ENCODE peak calls at places on chromosomes 3 and 15, in seven cellular contexts. Y is HAP-1, G is psoas muscle, D is A549, P is HepG2, R is PC-3, N is mesenchymal stem cell. S is an unnamed sample.

GRCh38 chr3:39541917-39542329 is 74.4 kb downstream of the MOBP start:
- DNase-seq in G (no peak), D (peak; percentile 12), Y (peak; percentile 14), N (peak; percentile 29), P (no peak), R (peak; percentile 64), S (peak; percentile 28)

GRCh38 chr3:117692416-117692995 is 982.9 kb downstream of the TUSC7 start:
- DNase-seq in D (no peak), Y (no peak), P (no peak), N (peak; percentile 22), G (no peak), R (peak; percentile 12), S (no peak)

GRCh38 chr3:67461667-67462142 is 192.7 kb downstream of the SUCLG2 start:
- DNase-seq in Y (no peak), P (no peak), G (peak; percentile 49), N (peak; percentile 38), D (no peak), R (peak; percentile 12), S (no peak)

GRCh38 chr3:113265281-113265680 is 53.9 kb downstream of the BOC start:
- DNase-seq in Y (no peak), N (no peak), P (no peak), D (no peak), G (no peak), R (no peak), S (peak; percentile 49)

GRCh38 chr3:153209596-153209995 is 47.6 kb downstream of the RAP2B start:
- DNase-seq in P (no peak), R (peak; percentile 92), N (peak; percentile 24), Y (peak; percentile 25), G (peak; percentile 56), D (peak; percentile 6), S (peak; percentile 26)

GRCh38 chr3:55013145-55013544 is 85.3 kb upstream of the LRTM1 start:
- DNase-seq in P (no peak), R (peak; percentile 20), N (peak; percentile 33), Y (peak; percentile 15), G (no peak), D (peak; percentile 2), S (peak; percentile 26)

GRCh38 chr3:195900426-195901355 is 7.7 kb downstream of the TNK2 start:
- DNase-seq in R (peak; percentile 86), G (peak; percentile 93), D (no peak), Y (no peak), P (peak; percentile 83), N (no peak), S (no peak)

GRCh38 chr3:172622916-172623700 is 87.8 kb downstream of the NCEH1 start:
- DNase-seq in N (peak; percentile 44), G (no peak), Y (peak; percentile 70), R (peak; percentile 78), D (no peak), P (no peak), S (peak; percentile 51)

GRCh38 chr3:70855139-70855538 is 542.7 kb upstream of the MDFIC2 start:
- DNase-seq in G (no peak), P (no peak), N (peak; percentile 31), R (no peak), D (no peak), Y (no peak), S (no peak)

GRCh38 chr3:107988464-107989156 is 102.2 kb downstream of the CD47 start:
- DNase-seq in N (peak; percentile 62), G (peak; percentile 63), P (no peak), R (peak; percentile 90), D (no peak), Y (peak; percentile 63), S (no peak)

GRCh38 chr3:17994167-17994566 is 251.7 kb upstream of the TBC1D5 start:
- DNase-seq in P (no peak), D (no peak), G (no peak), N (no peak), R (no peak), Y (no peak), S (no peak)

DNA sequence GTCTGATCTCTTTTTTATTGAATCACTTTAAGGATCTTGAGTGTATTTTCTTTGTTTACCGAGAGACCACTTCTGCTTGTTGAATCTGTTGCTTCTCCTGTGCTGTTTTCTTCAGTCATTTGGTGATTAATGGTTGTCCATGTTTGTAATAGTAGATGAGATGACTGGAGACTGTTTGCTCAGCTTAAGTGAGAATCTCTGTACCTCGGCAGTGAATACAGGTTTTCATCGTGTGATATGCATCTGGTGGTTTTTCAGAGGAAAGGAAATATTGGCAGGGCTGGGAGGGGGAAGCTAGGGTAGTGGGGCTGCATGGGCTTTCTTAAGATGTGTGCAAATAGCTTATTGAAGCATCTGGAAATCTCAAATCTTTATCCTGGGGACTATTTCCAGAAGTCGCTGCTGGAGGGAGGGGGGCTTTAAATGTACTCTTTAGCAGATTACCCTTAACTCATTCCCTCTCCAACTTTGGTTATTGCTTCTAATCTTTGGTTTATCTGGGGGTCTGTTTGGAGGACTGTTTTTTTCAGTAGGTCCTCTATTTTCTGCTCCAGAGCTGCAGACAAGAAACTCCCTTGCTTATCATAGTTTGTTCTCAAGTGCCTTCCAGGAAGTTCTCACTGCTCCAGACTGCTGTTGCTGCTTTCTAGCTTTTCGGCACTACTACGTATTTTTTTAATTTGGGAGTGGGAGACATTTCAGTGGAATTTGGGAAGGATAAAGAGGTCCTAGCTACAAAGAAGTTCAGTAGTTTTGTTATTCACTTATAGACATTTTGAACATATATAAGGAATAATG is 19.4 kb downstream of the CMTM8 start:
- DNase-seq in D (no peak), Y (no peak), P (no peak), R (peak; percentile 90), N (no peak), G (no peak), S (no peak)
- H3K9me3 ChIP-seq in D (peaks cover 17% of the 10 kb centered on the region), Y (no peaks in the 10 kb centered on the region), P (no peaks in the 10 kb centered on the region), R (peaks cover 3% of the 10 kb centered on the region), N (peaks cover 3% of the 10 kb centered on the region), G (peaks cover 8% of the 10 kb centered on the region), S (no peaks in the 10 kb centered on the region)

GRCh38 chr3:127247292-127247691 is 40.6 kb downstream of the PRR20G start:
- DNase-seq in G (no peak), P (no peak), D (no peak), Y (no peak), N (no peak), R (no peak), S (no peak)

GRCh38 chr3:127252446-127252845 is 35.4 kb downstream of the PRR20G start:
- DNase-seq in G (no peak), D (no peak), Y (no peak), R (no peak), P (no peak), N (no peak), S (no peak)

GRCh38 chr3:127254001-127254400 is 33.8 kb downstream of the PRR20G start:
- DNase-seq in R (no peak), P (no peak), D (no peak), Y (no peak), G (no peak), N (no peak), S (no peak)

GRCh38 chr3:127253491-127253890 is 34.4 kb downstream of the PRR20G start:
- DNase-seq in R (no peak), G (no peak), D (no peak), Y (no peak), N (no peak), P (no peak), S (no peak)

GRCh38 chr3:127250032-127250431 is 37.8 kb downstream of the PRR20G start:
- DNase-seq in R (no peak), N (no peak), D (no peak), G (no peak), P (no peak), Y (no peak), S (no peak)
- H3K9me3 ChIP-seq in R (no peaks in the 10 kb centered on the region), N (peaks cover 45% of the 10 kb centered on the region), D (peaks cover 4% of the 10 kb centered on the region), G (no peaks in the 10 kb centered on the region), P (peaks cover 43% of the 10 kb centered on the region), Y (peaks cover 2% of the 10 kb centered on the region), S (peaks cover 21% of the 10 kb centered on the region)

GRCh38 chr15:20348900-20349773 is 192.5 kb downstream of the GOLGA6L6 start:
- DNase-seq in D (no peak), Y (no peak), N (no peak), P (no peak), G (peak; percentile 59), R (no peak), S (no peak)
- H3K9me3 ChIP-seq in D (peaks cover 56% of the 10 kb centered on the region), Y (peaks cover 75% of the 10 kb centered on the region), N (peaks cover 10% of the 10 kb centered on the region), P (peaks cover 29% of the 10 kb centered on the region), G (no peaks in the 10 kb centered on the region), R (peaks cover 35% of the 10 kb centered on the region), S (peaks cover 79% of the 10 kb centered on the region)

GRCh38 chr3:167565489-167565888 is 88.3 kb downstream of the WDR49 start:
- DNase-seq in Y (no peak), D (no peak), N (no peak), G (no peak), P (no peak), R (no peak), S (no peak)
- H3K9me3 ChIP-seq in Y (no peaks in the 10 kb centered on the region), D (no peaks in the 10 kb centered on the region), N (peaks cover 9% of the 10 kb centered on the region), G (no peaks in the 10 kb centered on the region), P (no peaks in the 10 kb centered on the region), R (no peaks in the 10 kb centered on the region), S (no peaks in the 10 kb centered on the region)